ENCODE peak calls at places on chromosomes 12 and 14, in six cellular contexts. One of them, this sample, is unnamed. For H3K4me1, the result is how much of the 10 kb centered on the place peaks cover.

GRCh38 chr12:67728296-67728666 is 79.7 kb downstream of the DYRK2 start:
- DNase-seq in heart right ventricle: no peak
- DNase-seq in right lobe of liver: no peak
- DNase-seq in tibial nerve: no peak
- DNase-seq in Karpas-422: no peak
- DNase-seq in Peyer's patch: no peak
- DNase-seq in this sample: no peak

GRCh38 chr12:98725481-98726247 is 80.6 kb downstream of the APAF1 start:
- DNase-seq in heart right ventricle: no peak
- DNase-seq in right lobe of liver: no peak
- DNase-seq in tibial nerve: no peak
- DNase-seq in Peyer's patch: no peak
- DNase-seq in Karpas-422: peak
- DNase-seq in this sample: no peak

GRCh38 chr12:129762436-129762835 is 141.4 kb downstream of the TMEM132D start:
- DNase-seq in heart right ventricle: no peak
- DNase-seq in Peyer's patch: no peak
- DNase-seq in Karpas-422: no peak
- DNase-seq in right lobe of liver: no peak
- DNase-seq in tibial nerve: no peak
- DNase-seq in this sample: no peak

GRCh38 chr14:36333106-36333505 is 12.7 kb upstream of the MBIP start:
- DNase-seq in Karpas-422: no peak
- DNase-seq in tibial nerve: no peak
- DNase-seq in Peyer's patch: no peak
- DNase-seq in right lobe of liver: no peak
- DNase-seq in heart right ventricle: no peak
- DNase-seq in this sample: no peak

GRCh38 chr12:75505706-75506312 is 5.6 kb downstream of the KRR1 start:
- DNase-seq in Karpas-422: peak
- DNase-seq in Peyer's patch: no peak
- DNase-seq in heart right ventricle: no peak
- DNase-seq in tibial nerve: no peak
- DNase-seq in right lobe of liver: no peak
- DNase-seq in this sample: no peak

GRCh38 chr12:30836656-30837445 is 82.1 kb upstream of the CAPRIN2 start:
- DNase-seq in Peyer's patch: no peak
- DNase-seq in right lobe of liver: no peak
- DNase-seq in Karpas-422: no peak
- DNase-seq in tibial nerve: no peak
- DNase-seq in heart right ventricle: no peak
- DNase-seq in this sample: no peak

GRCh38 chr12:54385251-54385914 is 850 bp upstream of the ZNF385A start:
- DNase-seq in Peyer's patch: no peak
- DNase-seq in right lobe of liver: no peak
- DNase-seq in Karpas-422: peak
- DNase-seq in heart right ventricle: no peak
- DNase-seq in tibial nerve: no peak
- DNase-seq in this sample: no peak

GRCh38 chr12:8844665-8845064 is 22.2 kb downstream of the A2ML1 start:
- DNase-seq in Peyer's patch: no peak
- DNase-seq in right lobe of liver: peak
- DNase-seq in heart right ventricle: peak
- DNase-seq in tibial nerve: peak
- DNase-seq in Karpas-422: no peak
- DNase-seq in this sample: no peak

GRCh38 chr12:125203145-125203765 is 138.0 kb downstream of the AACS start:
- DNase-seq in Peyer's patch: no peak
- DNase-seq in tibial nerve: no peak
- DNase-seq in Karpas-422: peak
- DNase-seq in heart right ventricle: no peak
- DNase-seq in right lobe of liver: no peak
- DNase-seq in this sample: no peak

GRCh38 chr14:70489579-70490175 is 37.7 kb downstream of the ADAM21 start:
- DNase-seq in tibial nerve: no peak
- DNase-seq in heart right ventricle: no peak
- DNase-seq in Peyer's patch: no peak
- DNase-seq in Karpas-422: no peak
- DNase-seq in right lobe of liver: no peak
- DNase-seq in this sample: no peak

GRCh38 chr12:1348606-1349005 is 245.8 kb downstream of the FBXL14 start:
- DNase-seq in Karpas-422: no peak
- DNase-seq in tibial nerve: no peak
- DNase-seq in heart right ventricle: no peak
- DNase-seq in right lobe of liver: no peak
- DNase-seq in Peyer's patch: no peak
- DNase-seq in this sample: no peak

GRCh38 chr12:122499991-122500684 is 594 bp downstream of the ZCCHC8 start:
- DNase-seq in heart right ventricle: peak
- DNase-seq in Karpas-422: peak
- DNase-seq in tibial nerve: no peak
- DNase-seq in Peyer's patch: peak
- DNase-seq in right lobe of liver: peak
- DNase-seq in this sample: peak

GRCh38 chr12:106647793-106648514 is 65.2 kb downstream of the RFX4 start:
- DNase-seq in heart right ventricle: no peak
- DNase-seq in right lobe of liver: no peak
- DNase-seq in Karpas-422: no peak
- DNase-seq in tibial nerve: no peak
- DNase-seq in Peyer's patch: no peak
- DNase-seq in this sample: no peak

GRCh38 chr14:73008501-73008900 is 18.4 kb downstream of the ZFYVE1 start:
- DNase-seq in tibial nerve: no peak
- DNase-seq in heart right ventricle: peak
- DNase-seq in Karpas-422: no peak
- DNase-seq in right lobe of liver: no peak
- DNase-seq in Peyer's patch: no peak
- DNase-seq in this sample: no peak

GRCh38 chr12:127169321-127170270 is 1097.4 kb upstream of the TMEM132C start:
- DNase-seq in heart right ventricle: no peak
- DNase-seq in right lobe of liver: no peak
- DNase-seq in tibial nerve: no peak
- DNase-seq in Peyer's patch: no peak
- DNase-seq in Karpas-422: no peak
- DNase-seq in this sample: no peak

GRCh38 chr14:91399868-91400640 is 17.6 kb downstream of the CCDC88C start:
- DNase-seq in tibial nerve: no peak
- DNase-seq in Karpas-422: peak
- DNase-seq in right lobe of liver: no peak
- DNase-seq in heart right ventricle: no peak
- DNase-seq in Peyer's patch: peak
- DNase-seq in this sample: no peak

GRCh38 chr14:38129705-38130104 is 78.0 kb upstream of the SSTR1 start:
- DNase-seq in Karpas-422: peak
- DNase-seq in Peyer's patch: no peak
- DNase-seq in heart right ventricle: no peak
- DNase-seq in right lobe of liver: no peak
- DNase-seq in tibial nerve: no peak
- DNase-seq in this sample: peak

GRCh38 chr12:47705239-47705570 is 625 bp downstream of the RPAP3 start:
- DNase-seq in Karpas-422: peak
- DNase-seq in Peyer's patch: no peak
- DNase-seq in tibial nerve: no peak
- DNase-seq in right lobe of liver: no peak
- DNase-seq in heart right ventricle: no peak
- DNase-seq in this sample: no peak

GRCh38 chr14:103029936-103030335 is 27.4 kb downstream of the CDC42BPB start:
- DNase-seq in tibial nerve: no peak
- DNase-seq in Karpas-422: no peak
- DNase-seq in heart right ventricle: no peak
- DNase-seq in right lobe of liver: no peak
- DNase-seq in Peyer's patch: peak
- DNase-seq in this sample: no peak

GRCh38 chr12:6932766-6933165 is 5.0 kb downstream of the ATN1 start:
- DNase-seq in heart right ventricle: no peak
- DNase-seq in Peyer's patch: no peak
- DNase-seq in Karpas-422: no peak
- DNase-seq in tibial nerve: no peak
- DNase-seq in right lobe of liver: no peak
- DNase-seq in this sample: no peak
- H3K4me1 ChIP-seq in heart right ventricle: under half
- H3K4me1 ChIP-seq in Peyer's patch: under half
- H3K4me1 ChIP-seq in Karpas-422: under half
- H3K4me1 ChIP-seq in tibial nerve: under half
- H3K4me1 ChIP-seq in right lobe of liver: under half
- H3K4me1 ChIP-seq in this sample: half or more

GRCh38 chr14:101817511-101818001 is 56.0 kb downstream of the PPP2R5C start:
- DNase-seq in right lobe of liver: no peak
- DNase-seq in Peyer's patch: no peak
- DNase-seq in Karpas-422: no peak
- DNase-seq in heart right ventricle: no peak
- DNase-seq in tibial nerve: no peak
- DNase-seq in this sample: no peak
- H3K4me3 ChIP-seq in right lobe of liver: no peak
- H3K4me3 ChIP-seq in Peyer's patch: no peak
- H3K4me3 ChIP-seq in Karpas-422: no peak
- H3K4me3 ChIP-seq in heart right ventricle: no peak
- H3K4me3 ChIP-seq in tibial nerve: no peak
- H3K4me3 ChIP-seq in this sample: no peak

GRCh38 chr12:7008864-7009263 is 9.4 kb downstream of the LPCAT3 start:
- DNase-seq in right lobe of liver: no peak
- DNase-seq in Peyer's patch: no peak
- DNase-seq in heart right ventricle: no peak
- DNase-seq in Karpas-422: no peak
- DNase-seq in tibial nerve: no peak
- DNase-seq in this sample: no peak

GRCh38 chr12:7004840-7005239 is 13.4 kb downstream of the LPCAT3 start:
- DNase-seq in right lobe of liver: no peak
- DNase-seq in Karpas-422: no peak
- DNase-seq in tibial nerve: no peak
- DNase-seq in Peyer's patch: no peak
- DNase-seq in heart right ventricle: no peak
- DNase-seq in this sample: no peak

GRCh38 chr12:7005288-7005687 is 13.0 kb downstream of the LPCAT3 start:
- DNase-seq in heart right ventricle: no peak
- DNase-seq in Karpas-422: no peak
- DNase-seq in right lobe of liver: no peak
- DNase-seq in tibial nerve: no peak
- DNase-seq in Peyer's patch: no peak
- DNase-seq in this sample: no peak

GRCh38 chr12:7004287-7004803 is 13.9 kb downstream of the LPCAT3 start:
- DNase-seq in tibial nerve: no peak
- DNase-seq in right lobe of liver: no peak
- DNase-seq in Karpas-422: no peak
- DNase-seq in heart right ventricle: no peak
- DNase-seq in Peyer's patch: no peak
- DNase-seq in this sample: no peak

DNA sequence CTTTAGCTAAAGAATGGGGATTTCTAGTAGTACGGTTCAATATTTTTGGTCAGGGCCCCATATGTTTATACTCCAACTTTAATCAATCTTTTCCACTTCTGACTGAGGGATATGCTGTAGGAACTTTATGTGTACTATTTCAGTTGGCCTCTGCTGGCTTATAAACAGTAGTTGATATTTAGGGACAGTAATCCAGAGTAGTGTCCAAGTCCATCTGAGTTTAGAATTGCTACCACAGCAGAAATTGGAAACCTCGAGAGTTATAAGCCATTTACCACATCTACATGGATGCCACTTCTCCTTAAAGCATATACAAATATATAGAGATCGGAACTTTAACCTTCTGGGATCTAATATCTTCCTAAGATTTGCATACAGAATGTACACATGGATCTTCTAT is 11.6 kb downstream of the LPCAT3 start:
- DNase-seq in Karpas-422: no peak
- DNase-seq in tibial nerve: no peak
- DNase-seq in Peyer's patch: no peak
- DNase-seq in heart right ventricle: no peak
- DNase-seq in right lobe of liver: no peak
- DNase-seq in this sample: no peak
- H3K4me1 ChIP-seq in Karpas-422: under half
- H3K4me1 ChIP-seq in tibial nerve: under half
- H3K4me1 ChIP-seq in Peyer's patch: under half
- H3K4me1 ChIP-seq in heart right ventricle: under half
- H3K4me1 ChIP-seq in right lobe of liver: under half
- H3K4me1 ChIP-seq in this sample: under half

GRCh38 chr12:15600223-15600935 is 188.8 kb downstream of the EPS8 start:
- DNase-seq in right lobe of liver: no peak
- DNase-seq in heart right ventricle: no peak
- DNase-seq in Karpas-422: no peak
- DNase-seq in Peyer's patch: no peak
- DNase-seq in tibial nerve: no peak
- DNase-seq in this sample: no peak
- H3K4me3 ChIP-seq in right lobe of liver: no peak
- H3K4me3 ChIP-seq in heart right ventricle: no peak
- H3K4me3 ChIP-seq in Karpas-422: no peak
- H3K4me3 ChIP-seq in Peyer's patch: no peak
- H3K4me3 ChIP-seq in tibial nerve: no peak
- H3K4me3 ChIP-seq in this sample: no peak

GRCh38 chr14:98227727-98228111 is 1044.3 kb downstream of the BCL11B start:
- DNase-seq in heart right ventricle: no peak
- DNase-seq in tibial nerve: no peak
- DNase-seq in Peyer's patch: no peak
- DNase-seq in right lobe of liver: no peak
- DNase-seq in Karpas-422: no peak
- DNase-seq in this sample: no peak

GRCh38 chr14:98227000-98227726 is 1044.8 kb downstream of the BCL11B start:
- DNase-seq in Karpas-422: no peak
- DNase-seq in heart right ventricle: no peak
- DNase-seq in Peyer's patch: no peak
- DNase-seq in tibial nerve: no peak
- DNase-seq in right lobe of liver: no peak
- DNase-seq in this sample: no peak

GRCh38 chr14:98226411-98226810 is 1045.6 kb downstream of the BCL11B start:
- DNase-seq in Peyer's patch: no peak
- DNase-seq in Karpas-422: no peak
- DNase-seq in heart right ventricle: no peak
- DNase-seq in right lobe of liver: no peak
- DNase-seq in tibial nerve: no peak
- DNase-seq in this sample: no peak

GRCh38 chr14:98219638-98220037 is 1052.4 kb downstream of the BCL11B start:
- DNase-seq in right lobe of liver: no peak
- DNase-seq in heart right ventricle: no peak
- DNase-seq in tibial nerve: no peak
- DNase-seq in Karpas-422: no peak
- DNase-seq in Peyer's patch: no peak
- DNase-seq in this sample: no peak

GRCh38 chr14:98223106-98223505 is 1048.9 kb downstream of the BCL11B start:
- DNase-seq in tibial nerve: no peak
- DNase-seq in Karpas-422: no peak
- DNase-seq in right lobe of liver: no peak
- DNase-seq in Peyer's patch: no peak
- DNase-seq in heart right ventricle: no peak
- DNase-seq in this sample: no peak
- H3K4me1 ChIP-seq in tibial nerve: under half
- H3K4me1 ChIP-seq in Karpas-422: under half
- H3K4me1 ChIP-seq in right lobe of liver: under half
- H3K4me1 ChIP-seq in Peyer's patch: under half
- H3K4me1 ChIP-seq in heart right ventricle: under half
- H3K4me1 ChIP-seq in this sample: under half

GRCh38 chr14:64636208-64636979 is 67.8 kb upstream of the PLEKHG3 start:
- DNase-seq in Peyer's patch: peak
- DNase-seq in tibial nerve: peak
- DNase-seq in heart right ventricle: peak
- DNase-seq in Karpas-422: peak
- DNase-seq in right lobe of liver: peak
- DNase-seq in this sample: peak
- H3K4me3 ChIP-seq in Peyer's patch: no peak
- H3K4me3 ChIP-seq in tibial nerve: no peak
- H3K4me3 ChIP-seq in heart right ventricle: no peak
- H3K4me3 ChIP-seq in Karpas-422: no peak
- H3K4me3 ChIP-seq in right lobe of liver: no peak
- H3K4me3 ChIP-seq in this sample: no peak